ENCODE peak calls at places on chromosome 20, in six cellular contexts. One of them, this sample, is unnamed.

GRCh38 chr20:61930776-61931475 is 134.8 kb downstream of the TAF4 start:
- DNase-seq in Caco-2: peak
- DNase-seq in astrocyte: no peak
- DNase-seq in suprapubic skin: peak
- DNase-seq in Calu3: no peak
- DNase-seq in Peyer's patch: no peak
- DNase-seq in this sample: no peak

GRCh38 chr20:7741866-7742265 is 198.4 kb downstream of the HAO1 start:
- DNase-seq in Caco-2: no peak
- DNase-seq in astrocyte: peak
- DNase-seq in suprapubic skin: no peak
- DNase-seq in Calu3: no peak
- DNase-seq in Peyer's patch: no peak
- DNase-seq in this sample: no peak

GRCh38 chr20:50427740-50428462 is 82.3 kb upstream of the PTPN1 start:
- DNase-seq in Caco-2: no peak
- DNase-seq in astrocyte: peak
- DNase-seq in suprapubic skin: no peak
- DNase-seq in Calu3: no peak
- DNase-seq in Peyer's patch: no peak
- DNase-seq in this sample: peak

GRCh38 chr20:2538356-2538755 is 2.0 kb downstream of the TMC2 start:
- DNase-seq in Caco-2: no peak
- DNase-seq in astrocyte: no peak
- DNase-seq in suprapubic skin: no peak
- DNase-seq in Calu3: no peak
- DNase-seq in Peyer's patch: no peak
- DNase-seq in this sample: no peak

GRCh38 chr20:56414842-56415765 is 3.0 kb downstream of the CASS4 start:
- DNase-seq in Caco-2: no peak
- DNase-seq in astrocyte: peak
- DNase-seq in suprapubic skin: no peak
- DNase-seq in Calu3: no peak
- DNase-seq in Peyer's patch: no peak
- DNase-seq in this sample: no peak

GRCh38 chr20:10115021-10115420 is 80.2 kb downstream of the ANKEF1 start:
- DNase-seq in Caco-2: no peak
- DNase-seq in astrocyte: peak
- DNase-seq in suprapubic skin: no peak
- DNase-seq in Calu3: no peak
- DNase-seq in Peyer's patch: no peak
- DNase-seq in this sample: no peak

GRCh38 chr20:47546184-47547033 is 44.7 kb downstream of the NCOA3 start:
- DNase-seq in Caco-2: no peak
- DNase-seq in astrocyte: peak
- DNase-seq in suprapubic skin: no peak
- DNase-seq in Calu3: no peak
- DNase-seq in Peyer's patch: no peak
- DNase-seq in this sample: no peak

GRCh38 chr20:62368629-62369507 is 1.8 kb upstream of the LAMA5 start:
- DNase-seq in Caco-2: peak
- DNase-seq in astrocyte: no peak
- DNase-seq in suprapubic skin: no peak
- DNase-seq in Calu3: peak
- DNase-seq in Peyer's patch: no peak
- DNase-seq in this sample: peak

GRCh38 chr20:44785768-44786167 is 24.6 kb downstream of the RIMS4 start:
- DNase-seq in Caco-2: peak
- DNase-seq in astrocyte: no peak
- DNase-seq in suprapubic skin: no peak
- DNase-seq in Calu3: no peak
- DNase-seq in Peyer's patch: no peak
- DNase-seq in this sample: no peak

GRCh38 chr20:51265366-51265765 is 242.5 kb upstream of the KCNG1 start:
- DNase-seq in Caco-2: no peak
- DNase-seq in astrocyte: no peak
- DNase-seq in suprapubic skin: no peak
- DNase-seq in Calu3: no peak
- DNase-seq in Peyer's patch: no peak
- DNase-seq in this sample: no peak

GRCh38 chr20:14434379-14435136 is 97.1 kb upstream of the FLRT3 start:
- DNase-seq in Caco-2: no peak
- DNase-seq in astrocyte: no peak
- DNase-seq in suprapubic skin: no peak
- DNase-seq in Calu3: no peak
- DNase-seq in Peyer's patch: no peak
- DNase-seq in this sample: no peak

GRCh38 chr20:56628015-56628872 is 862 bp upstream of the TFAP2C start:
- DNase-seq in Caco-2: peak
- DNase-seq in astrocyte: no peak
- DNase-seq in suprapubic skin: peak
- DNase-seq in Calu3: peak
- DNase-seq in Peyer's patch: no peak
- DNase-seq in this sample: peak

GRCh38 chr20:33826270-33826897 is 15.2 kb downstream of the CHMP4B start:
- DNase-seq in Caco-2: peak
- DNase-seq in astrocyte: no peak
- DNase-seq in suprapubic skin: no peak
- DNase-seq in Calu3: peak
- DNase-seq in Peyer's patch: no peak
- DNase-seq in this sample: peak

GRCh38 chr20:54629632-54630031 is 154.2 kb downstream of the DOK5 start:
- DNase-seq in Caco-2: no peak
- DNase-seq in astrocyte: no peak
- DNase-seq in suprapubic skin: no peak
- DNase-seq in Calu3: no peak
- DNase-seq in Peyer's patch: no peak
- DNase-seq in this sample: no peak

GRCh38 chr20:61960836-61961235 is 104.8 kb downstream of the TAF4 start:
- DNase-seq in Caco-2: peak
- DNase-seq in astrocyte: no peak
- DNase-seq in suprapubic skin: no peak
- DNase-seq in Calu3: no peak
- DNase-seq in Peyer's patch: no peak
- DNase-seq in this sample: no peak

GRCh38 chr20:33009214-33010132 is 2.0 kb downstream of the BPIFB2 start:
- DNase-seq in Caco-2: peak
- DNase-seq in astrocyte: no peak
- DNase-seq in suprapubic skin: no peak
- DNase-seq in Calu3: peak
- DNase-seq in Peyer's patch: peak
- DNase-seq in this sample: no peak

GRCh38 chr20:44392776-44393607 is 37.5 kb downstream of the HNF4A start:
- DNase-seq in Caco-2: peak
- DNase-seq in astrocyte: no peak
- DNase-seq in suprapubic skin: no peak
- DNase-seq in Calu3: no peak
- DNase-seq in Peyer's patch: peak
- DNase-seq in this sample: no peak

GRCh38 chr20:54633903-54634302 is 158.5 kb downstream of the DOK5 start:
- DNase-seq in Caco-2: no peak
- DNase-seq in astrocyte: no peak
- DNase-seq in suprapubic skin: no peak
- DNase-seq in Calu3: no peak
- DNase-seq in Peyer's patch: no peak
- DNase-seq in this sample: no peak

GRCh38 chr20:41587523-41587922 is 30.7 kb downstream of the CHD6 start:
- DNase-seq in Caco-2: no peak
- DNase-seq in astrocyte: peak
- DNase-seq in suprapubic skin: no peak
- DNase-seq in Calu3: no peak
- DNase-seq in Peyer's patch: no peak
- DNase-seq in this sample: no peak

GRCh38 chr20:13644010-13644409 is 5.3 kb upstream of the TASP1 start:
- DNase-seq in Caco-2: no peak
- DNase-seq in astrocyte: peak
- DNase-seq in suprapubic skin: no peak
- DNase-seq in Calu3: peak
- DNase-seq in Peyer's patch: no peak
- DNase-seq in this sample: no peak

GRCh38 chr20:20666359-20666758 is 46.1 kb downstream of the RALGAPA2 start:
- DNase-seq in Caco-2: no peak
- DNase-seq in astrocyte: no peak
- DNase-seq in suprapubic skin: no peak
- DNase-seq in Calu3: no peak
- DNase-seq in Peyer's patch: no peak
- DNase-seq in this sample: no peak

GRCh38 chr20:34532320-34532719 is 16.1 kb downstream of the DYNLRB1 start:
- DNase-seq in Caco-2: peak
- DNase-seq in astrocyte: no peak
- DNase-seq in suprapubic skin: peak
- DNase-seq in Calu3: no peak
- DNase-seq in Peyer's patch: no peak
- DNase-seq in this sample: no peak

GRCh38 chr20:22974354-22974753 is 60.8 kb upstream of the SSTR4 start:
- DNase-seq in Caco-2: no peak
- DNase-seq in astrocyte: no peak
- DNase-seq in suprapubic skin: no peak
- DNase-seq in Calu3: peak
- DNase-seq in Peyer's patch: no peak
- DNase-seq in this sample: no peak
- TF ChIP-seq CTCF in Caco-2: peak
- TF ChIP-seq CTCF in astrocyte: no peak
- TF ChIP-seq CTCF in suprapubic skin: no peak
- TF ChIP-seq CTCF in Calu3: peak
- TF ChIP-seq CTCF in Peyer's patch: peak
- TF ChIP-seq CTCF in this sample: no peak

GRCh38 chr20:5772704-5773103 is 22.5 kb downstream of the SHLD1 start:
- DNase-seq in Caco-2: no peak
- DNase-seq in astrocyte: no peak
- DNase-seq in suprapubic skin: no peak
- DNase-seq in Calu3: no peak
- DNase-seq in Peyer's patch: no peak
- DNase-seq in this sample: no peak

GRCh38 chr20:5770240-5770986 is 20.2 kb downstream of the SHLD1 start:
- DNase-seq in Caco-2: no peak
- DNase-seq in astrocyte: no peak
- DNase-seq in suprapubic skin: no peak
- DNase-seq in Calu3: no peak
- DNase-seq in Peyer's patch: no peak
- DNase-seq in this sample: no peak

GRCh38 chr20:5770987-5771318 is 20.8 kb downstream of the SHLD1 start:
- DNase-seq in Caco-2: no peak
- DNase-seq in astrocyte: no peak
- DNase-seq in suprapubic skin: no peak
- DNase-seq in Calu3: no peak
- DNase-seq in Peyer's patch: no peak
- DNase-seq in this sample: no peak

GRCh38 chr20:5766085-5766764 is 16.0 kb downstream of the SHLD1 start:
- DNase-seq in Caco-2: no peak
- DNase-seq in astrocyte: no peak
- DNase-seq in suprapubic skin: no peak
- DNase-seq in Calu3: no peak
- DNase-seq in Peyer's patch: no peak
- DNase-seq in this sample: no peak

DNA sequence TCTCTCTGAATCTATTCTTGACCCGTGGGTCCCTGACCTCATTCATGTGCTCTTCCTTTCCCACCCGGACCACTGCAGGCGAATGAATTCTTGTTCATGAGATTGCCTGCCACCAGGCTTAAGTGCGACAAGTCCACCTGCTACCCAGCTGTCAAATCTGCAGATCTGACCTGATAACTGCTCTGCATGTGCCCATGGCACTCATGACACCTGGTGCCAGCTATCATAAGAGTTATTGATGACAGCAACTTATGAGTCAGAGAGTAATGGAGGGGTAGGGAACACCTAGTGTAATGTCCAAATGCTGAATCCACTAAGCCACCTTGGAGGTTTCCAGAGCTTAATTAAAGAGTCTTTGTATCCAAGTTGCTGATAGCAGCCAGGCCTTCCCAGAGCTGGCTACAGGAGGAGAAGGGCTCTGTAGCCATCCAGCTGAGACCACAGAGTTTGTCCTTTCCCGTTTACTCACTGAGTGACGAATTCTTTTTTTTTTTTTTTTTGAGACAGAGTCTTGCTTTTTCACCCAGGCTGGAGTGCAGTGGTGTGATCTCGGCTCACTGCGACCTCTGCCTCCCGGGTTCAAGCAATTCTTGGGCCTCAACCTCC is 17.4 kb downstream of the SHLD1 start:
- DNase-seq in Caco-2: no peak
- DNase-seq in astrocyte: no peak
- DNase-seq in suprapubic skin: no peak
- DNase-seq in Calu3: no peak
- DNase-seq in Peyer's patch: no peak
- DNase-seq in this sample: no peak
- TF ChIP-seq CTCF in Caco-2: no peak
- TF ChIP-seq CTCF in astrocyte: no peak
- TF ChIP-seq CTCF in suprapubic skin: no peak
- TF ChIP-seq CTCF in Calu3: no peak
- TF ChIP-seq CTCF in Peyer's patch: peak
- TF ChIP-seq CTCF in this sample: no peak

DNA sequence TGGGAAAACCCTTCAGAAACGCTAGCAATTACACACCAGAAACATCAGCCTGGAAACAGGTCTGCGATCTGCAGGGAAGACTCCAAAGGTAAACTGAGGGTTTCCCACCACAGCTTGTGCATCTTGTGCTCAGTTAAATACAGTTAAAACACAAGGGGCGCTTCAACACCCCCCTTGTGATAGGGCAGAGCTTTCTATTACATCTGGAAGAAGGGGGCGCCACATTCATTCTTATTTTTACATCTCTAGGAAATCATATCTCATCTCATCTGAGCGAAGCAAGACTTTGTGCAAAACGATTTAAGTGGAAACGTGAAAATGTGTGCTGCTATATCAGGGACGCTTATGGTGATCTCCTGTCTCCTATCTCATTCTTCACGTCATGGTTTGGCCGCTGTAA is 58.5 kb downstream of the PRND start:
- DNase-seq in Caco-2: no peak
- DNase-seq in astrocyte: no peak
- DNase-seq in suprapubic skin: no peak
- DNase-seq in Calu3: no peak
- DNase-seq in Peyer's patch: no peak
- DNase-seq in this sample: no peak
- TF ChIP-seq CTCF in Caco-2: no peak
- TF ChIP-seq CTCF in astrocyte: no peak
- TF ChIP-seq CTCF in suprapubic skin: no peak
- TF ChIP-seq CTCF in Calu3: no peak
- TF ChIP-seq CTCF in Peyer's patch: no peak
- TF ChIP-seq CTCF in this sample: no peak

GRCh38 chr20:40438161-40438835 is 250.7 kb downstream of the MAFB start:
- DNase-seq in Caco-2: no peak
- DNase-seq in astrocyte: no peak
- DNase-seq in suprapubic skin: no peak
- DNase-seq in Calu3: no peak
- DNase-seq in Peyer's patch: no peak
- DNase-seq in this sample: no peak

GRCh38 chr20:40446868-40447267 is 242.2 kb downstream of the MAFB start:
- DNase-seq in Caco-2: no peak
- DNase-seq in astrocyte: no peak
- DNase-seq in suprapubic skin: no peak
- DNase-seq in Calu3: no peak
- DNase-seq in Peyer's patch: no peak
- DNase-seq in this sample: no peak

GRCh38 chr20:40441771-40442170 is 247.3 kb downstream of the MAFB start:
- DNase-seq in Caco-2: no peak
- DNase-seq in astrocyte: no peak
- DNase-seq in suprapubic skin: no peak
- DNase-seq in Calu3: no peak
- DNase-seq in Peyer's patch: no peak
- DNase-seq in this sample: no peak

GRCh38 chr20:40443731-40444130 is 245.3 kb downstream of the MAFB start:
- DNase-seq in Caco-2: no peak
- DNase-seq in astrocyte: no peak
- DNase-seq in suprapubic skin: no peak
- DNase-seq in Calu3: no peak
- DNase-seq in Peyer's patch: no peak
- DNase-seq in this sample: no peak

GRCh38 chr20:40442181-40442963 is 246.7 kb downstream of the MAFB start:
- DNase-seq in Caco-2: no peak
- DNase-seq in astrocyte: no peak
- DNase-seq in suprapubic skin: no peak
- DNase-seq in Calu3: peak
- DNase-seq in Peyer's patch: no peak
- DNase-seq in this sample: no peak
- TF ChIP-seq CTCF in Caco-2: peak
- TF ChIP-seq CTCF in astrocyte: no peak
- TF ChIP-seq CTCF in suprapubic skin: no peak
- TF ChIP-seq CTCF in Calu3: no peak
- TF ChIP-seq CTCF in Peyer's patch: no peak
- TF ChIP-seq CTCF in this sample: no peak

This sample was measured in pancreas.